ENCODE peak calls at places on chromosomes 1 and 21, in seven cellular contexts. One of them, this sample, is unnamed.

GRCh38 chr1:30748699-30749401 is 8.7 kb downstream of the LAPTM5 start:
- DNase-seq in fibroblast of pulmonary artery: peak
- DNase-seq in transverse colon: no peak
- DNase-seq in PC-9: no peak
- DNase-seq in Peyer's patch: no peak
- DNase-seq in breast epithelium: no peak
- DNase-seq in colonic mucosa: no peak
- DNase-seq in this sample: no peak

GRCh38 chr1:36658838-36659237 is 176.1 kb upstream of the CSF3R start:
- DNase-seq in fibroblast of pulmonary artery: no peak
- DNase-seq in transverse colon: no peak
- DNase-seq in PC-9: no peak
- DNase-seq in Peyer's patch: no peak
- DNase-seq in breast epithelium: no peak
- DNase-seq in colonic mucosa: no peak
- DNase-seq in this sample: no peak

GRCh38 chr1:5509664-5510452 is 482.4 kb downstream of the NPHP4 start:
- DNase-seq in fibroblast of pulmonary artery: peak
- DNase-seq in transverse colon: peak
- DNase-seq in PC-9: no peak
- DNase-seq in Peyer's patch: peak
- DNase-seq in breast epithelium: no peak
- DNase-seq in colonic mucosa: peak
- DNase-seq in this sample: peak

GRCh38 chr1:51088474-51088873 is 13.6 kb upstream of the C1orf185 start:
- DNase-seq in fibroblast of pulmonary artery: peak
- DNase-seq in transverse colon: no peak
- DNase-seq in PC-9: peak
- DNase-seq in Peyer's patch: no peak
- DNase-seq in breast epithelium: no peak
- DNase-seq in colonic mucosa: no peak
- DNase-seq in this sample: peak

GRCh38 chr1:58437623-58438022 is 108.9 kb downstream of the OMA1 start:
- DNase-seq in fibroblast of pulmonary artery: no peak
- DNase-seq in transverse colon: no peak
- DNase-seq in PC-9: no peak
- DNase-seq in Peyer's patch: no peak
- DNase-seq in breast epithelium: no peak
- DNase-seq in colonic mucosa: no peak
- DNase-seq in this sample: no peak

GRCh38 chr1:14968251-14968812 is 185.2 kb upstream of the TMEM51 start:
- DNase-seq in fibroblast of pulmonary artery: peak
- DNase-seq in transverse colon: no peak
- DNase-seq in PC-9: no peak
- DNase-seq in Peyer's patch: no peak
- DNase-seq in breast epithelium: peak
- DNase-seq in colonic mucosa: no peak
- DNase-seq in this sample: peak

GRCh38 chr1:199287632-199288031 is 648.8 kb downstream of the PTPRC start:
- DNase-seq in fibroblast of pulmonary artery: no peak
- DNase-seq in transverse colon: no peak
- DNase-seq in PC-9: no peak
- DNase-seq in Peyer's patch: no peak
- DNase-seq in breast epithelium: no peak
- DNase-seq in colonic mucosa: no peak
- DNase-seq in this sample: no peak

GRCh38 chr21:41737656-41738324 is 29.1 kb downstream of the RIPK4 start:
- DNase-seq in fibroblast of pulmonary artery: no peak
- DNase-seq in transverse colon: no peak
- DNase-seq in PC-9: no peak
- DNase-seq in Peyer's patch: no peak
- DNase-seq in breast epithelium: no peak
- DNase-seq in colonic mucosa: no peak
- DNase-seq in this sample: no peak

GRCh38 chr1:161177112-161177935 is at the start of gene B4GALT3:
- DNase-seq in fibroblast of pulmonary artery: peak
- DNase-seq in transverse colon: peak
- DNase-seq in PC-9: peak
- DNase-seq in Peyer's patch: peak
- DNase-seq in breast epithelium: peak
- DNase-seq in colonic mucosa: peak
- DNase-seq in this sample: peak

GRCh38 chr1:188317894-188318293 is 1489.1 kb downstream of the PLA2G4A start:
- DNase-seq in fibroblast of pulmonary artery: no peak
- DNase-seq in transverse colon: no peak
- DNase-seq in PC-9: no peak
- DNase-seq in Peyer's patch: no peak
- DNase-seq in breast epithelium: no peak
- DNase-seq in colonic mucosa: no peak
- DNase-seq in this sample: no peak

GRCh38 chr1:63824386-63824898 is 50.6 kb downstream of the ROR1 start:
- DNase-seq in fibroblast of pulmonary artery: no peak
- DNase-seq in transverse colon: no peak
- DNase-seq in PC-9: no peak
- DNase-seq in Peyer's patch: no peak
- DNase-seq in breast epithelium: no peak
- DNase-seq in colonic mucosa: no peak
- DNase-seq in this sample: no peak

GRCh38 chr1:110875216-110875731 is 2.3 kb downstream of the CD53 start:
- DNase-seq in fibroblast of pulmonary artery: no peak
- DNase-seq in transverse colon: peak
- DNase-seq in PC-9: no peak
- DNase-seq in Peyer's patch: peak
- DNase-seq in breast epithelium: no peak
- DNase-seq in colonic mucosa: no peak
- DNase-seq in this sample: no peak

GRCh38 chr1:118151312-118151937 is 33.6 kb downstream of the SPAG17 start:
- DNase-seq in fibroblast of pulmonary artery: peak
- DNase-seq in transverse colon: peak
- DNase-seq in PC-9: peak
- DNase-seq in Peyer's patch: peak
- DNase-seq in breast epithelium: peak
- DNase-seq in colonic mucosa: peak
- DNase-seq in this sample: peak

GRCh38 chr1:14850563-14850962 is 252.1 kb downstream of the KAZN start:
- DNase-seq in fibroblast of pulmonary artery: no peak
- DNase-seq in transverse colon: no peak
- DNase-seq in PC-9: no peak
- DNase-seq in Peyer's patch: no peak
- DNase-seq in breast epithelium: no peak
- DNase-seq in colonic mucosa: no peak
- DNase-seq in this sample: no peak

GRCh38 chr1:27435566-27436203 is 43.3 kb downstream of the GPR3 start:
- DNase-seq in fibroblast of pulmonary artery: no peak
- DNase-seq in transverse colon: no peak
- DNase-seq in PC-9: no peak
- DNase-seq in Peyer's patch: peak
- DNase-seq in breast epithelium: no peak
- DNase-seq in colonic mucosa: no peak
- DNase-seq in this sample: no peak

GRCh38 chr1:27438621-27439061 is 46.2 kb downstream of the GPR3 start:
- DNase-seq in fibroblast of pulmonary artery: no peak
- DNase-seq in transverse colon: no peak
- DNase-seq in PC-9: no peak
- DNase-seq in Peyer's patch: no peak
- DNase-seq in breast epithelium: no peak
- DNase-seq in colonic mucosa: no peak
- DNase-seq in this sample: peak

GRCh38 chr1:27439150-27439549 is 46.7 kb downstream of the GPR3 start:
- DNase-seq in fibroblast of pulmonary artery: no peak
- DNase-seq in transverse colon: no peak
- DNase-seq in PC-9: no peak
- DNase-seq in Peyer's patch: no peak
- DNase-seq in breast epithelium: no peak
- DNase-seq in colonic mucosa: no peak
- DNase-seq in this sample: no peak

GRCh38 chr1:27430903-27431653 is 38.7 kb downstream of the GPR3 start:
- DNase-seq in fibroblast of pulmonary artery: peak
- DNase-seq in transverse colon: no peak
- DNase-seq in PC-9: no peak
- DNase-seq in Peyer's patch: peak
- DNase-seq in breast epithelium: peak
- DNase-seq in colonic mucosa: no peak
- DNase-seq in this sample: peak

GRCh38 chr1:27436204-27437159 is 44.1 kb downstream of the GPR3 start:
- DNase-seq in fibroblast of pulmonary artery: peak
- DNase-seq in transverse colon: peak
- DNase-seq in PC-9: peak
- DNase-seq in Peyer's patch: peak
- DNase-seq in breast epithelium: no peak
- DNase-seq in colonic mucosa: peak
- DNase-seq in this sample: peak
- H3K4me3 ChIP-seq in fibroblast of pulmonary artery: no peak
- H3K4me3 ChIP-seq in transverse colon: peak
- H3K4me3 ChIP-seq in PC-9: peak
- H3K4me3 ChIP-seq in Peyer's patch: no peak
- H3K4me3 ChIP-seq in breast epithelium: no peak
- H3K4me3 ChIP-seq in colonic mucosa: no peak
- H3K4me3 ChIP-seq in this sample: no peak

DNA sequence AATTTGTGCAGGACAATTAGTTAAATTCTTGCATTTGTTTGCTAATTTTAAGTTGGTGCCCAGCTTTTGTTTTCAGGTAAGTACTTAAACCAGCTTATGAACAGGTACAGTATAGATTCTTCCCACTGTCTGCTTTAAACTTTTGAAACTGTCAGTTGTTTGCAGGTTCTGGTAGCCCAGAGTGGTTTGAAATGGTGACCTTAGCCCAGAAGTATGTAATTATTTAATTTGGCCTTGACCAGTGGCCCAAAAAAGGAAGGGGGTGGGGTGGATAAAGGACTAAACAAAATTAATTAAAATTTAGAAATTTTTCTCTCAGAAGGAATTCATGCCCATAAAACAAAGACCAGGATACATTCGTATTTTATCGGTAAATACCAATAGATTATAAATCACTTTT is 69.0 kb downstream of the PTBP2 start:
- DNase-seq in fibroblast of pulmonary artery: no peak
- DNase-seq in transverse colon: no peak
- DNase-seq in PC-9: no peak
- DNase-seq in Peyer's patch: no peak
- DNase-seq in breast epithelium: no peak
- DNase-seq in colonic mucosa: no peak
- DNase-seq in this sample: no peak
- TF ChIP-seq CTCF in fibroblast of pulmonary artery: no peak
- TF ChIP-seq CTCF in transverse colon: no peak
- TF ChIP-seq CTCF in PC-9: no peak
- TF ChIP-seq CTCF in Peyer's patch: no peak
- TF ChIP-seq CTCF in breast epithelium: no peak
- TF ChIP-seq CTCF in colonic mucosa: no peak
- TF ChIP-seq CTCF in this sample: no peak

GRCh38 chr1:232456720-232457119 is 173.2 kb downstream of the SIPA1L2 start:
- DNase-seq in fibroblast of pulmonary artery: no peak
- DNase-seq in transverse colon: no peak
- DNase-seq in PC-9: no peak
- DNase-seq in Peyer's patch: no peak
- DNase-seq in breast epithelium: no peak
- DNase-seq in colonic mucosa: no peak
- DNase-seq in this sample: no peak

GRCh38 chr1:232447125-232447524 is 182.8 kb downstream of the SIPA1L2 start:
- DNase-seq in fibroblast of pulmonary artery: no peak
- DNase-seq in transverse colon: no peak
- DNase-seq in PC-9: no peak
- DNase-seq in Peyer's patch: no peak
- DNase-seq in breast epithelium: no peak
- DNase-seq in colonic mucosa: no peak
- DNase-seq in this sample: no peak

GRCh38 chr1:232454487-232454886 is 175.4 kb downstream of the SIPA1L2 start:
- DNase-seq in fibroblast of pulmonary artery: no peak
- DNase-seq in transverse colon: no peak
- DNase-seq in PC-9: no peak
- DNase-seq in Peyer's patch: no peak
- DNase-seq in breast epithelium: no peak
- DNase-seq in colonic mucosa: no peak
- DNase-seq in this sample: no peak

GRCh38 chr1:232450626-232451025 is 179.3 kb downstream of the SIPA1L2 start:
- DNase-seq in fibroblast of pulmonary artery: no peak
- DNase-seq in transverse colon: no peak
- DNase-seq in PC-9: no peak
- DNase-seq in Peyer's patch: no peak
- DNase-seq in breast epithelium: no peak
- DNase-seq in colonic mucosa: no peak
- DNase-seq in this sample: peak

DNA sequence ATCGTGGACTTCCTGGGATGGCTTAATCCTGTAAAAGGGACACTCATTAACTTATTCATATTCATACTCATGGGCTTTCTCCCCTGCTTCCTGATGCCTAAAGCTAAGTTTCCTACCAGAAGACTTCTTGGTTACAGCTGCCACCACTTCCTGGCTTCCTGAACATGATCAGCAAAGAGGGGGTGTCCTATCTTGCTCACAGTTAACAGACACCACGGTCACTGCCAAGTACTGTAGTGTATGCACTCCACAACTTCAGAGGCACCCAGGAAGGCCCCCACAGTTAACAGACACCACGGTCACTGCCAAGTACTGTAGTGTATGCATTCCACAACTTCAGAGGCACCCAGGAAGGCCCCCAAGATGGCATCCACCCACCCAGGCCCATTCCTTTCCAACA is 177.8 kb downstream of the SIPA1L2 start:
- DNase-seq in fibroblast of pulmonary artery: no peak
- DNase-seq in transverse colon: no peak
- DNase-seq in PC-9: no peak
- DNase-seq in Peyer's patch: no peak
- DNase-seq in breast epithelium: no peak
- DNase-seq in colonic mucosa: no peak
- DNase-seq in this sample: no peak
- H3K4me3 ChIP-seq in fibroblast of pulmonary artery: no peak
- H3K4me3 ChIP-seq in transverse colon: no peak
- H3K4me3 ChIP-seq in PC-9: no peak
- H3K4me3 ChIP-seq in Peyer's patch: no peak
- H3K4me3 ChIP-seq in breast epithelium: no peak
- H3K4me3 ChIP-seq in colonic mucosa: no peak
- H3K4me3 ChIP-seq in this sample: no peak

DNA sequence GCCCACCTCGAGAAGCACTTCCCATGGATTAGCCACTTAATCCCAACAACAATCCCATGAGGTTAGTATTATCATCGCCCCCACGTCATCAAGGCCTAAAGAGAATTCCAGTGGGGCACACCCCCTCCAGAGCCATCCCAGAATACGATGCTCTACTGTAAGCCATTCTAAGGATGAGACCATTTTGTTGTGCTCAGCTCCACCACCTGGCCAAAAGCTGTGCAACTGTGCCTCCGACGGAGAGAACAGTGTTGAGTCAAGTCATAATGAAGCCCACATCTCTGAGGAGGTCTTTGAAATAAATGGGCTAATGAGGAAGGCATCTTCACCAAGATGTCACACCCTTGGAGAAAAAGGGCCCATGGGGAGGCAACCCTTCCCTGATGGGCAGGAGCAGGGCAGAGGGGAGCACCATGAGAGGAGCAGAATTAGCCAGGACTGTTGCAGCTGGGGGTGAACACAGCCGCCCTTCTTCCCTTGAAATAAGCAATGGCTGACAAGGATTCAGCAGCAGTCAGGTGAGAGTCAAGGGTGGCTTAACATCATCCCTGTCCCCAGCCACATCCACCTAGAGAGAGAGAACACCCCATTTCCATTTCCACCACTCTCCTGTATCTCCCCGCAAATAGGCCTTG is 14.6 kb downstream of the SYF2 start:
- DNase-seq in fibroblast of pulmonary artery: no peak
- DNase-seq in transverse colon: peak
- DNase-seq in PC-9: no peak
- DNase-seq in Peyer's patch: peak
- DNase-seq in breast epithelium: no peak
- DNase-seq in colonic mucosa: no peak
- DNase-seq in this sample: no peak
- TF ChIP-seq CTCF in fibroblast of pulmonary artery: no peak
- TF ChIP-seq CTCF in transverse colon: no peak
- TF ChIP-seq CTCF in PC-9: no peak
- TF ChIP-seq CTCF in Peyer's patch: no peak
- TF ChIP-seq CTCF in breast epithelium: no peak
- TF ChIP-seq CTCF in colonic mucosa: no peak
- TF ChIP-seq CTCF in this sample: no peak

This sample was measured in AG10803.